ENCODE peak calls at places on chromosomes 4 and X, in ten cellular contexts. H, A, C, R, J, B, V, E, U and W are unnamed samples.

GRCh38 chr4:132683957-132684356 is 465.1 kb upstream of the PCDH10 start:
- DNase-seq in H (peak; percentile 9), A (no peak), C (peak; percentile 41), R (no peak), J (no peak), B (no peak), V (no peak), E (no peak), U (no peak), W (no peak)

GRCh38 chr4:45345551-45345950 is 619.2 kb upstream of the GNPDA2 start:
- DNase-seq in H (no peak), A (no peak), C (no peak), R (no peak), J (no peak), B (no peak), V (no peak), E (no peak), U (no peak), W (no peak)

GRCh38 chr4:41542526-41543270 is 4.7 kb downstream of the LIMCH1 start:
- DNase-seq in H (peak; percentile 76), A (no peak), C (no peak), R (no peak), J (no peak), B (no peak), V (no peak), E (no peak), U (no peak), W (no peak)

GRCh38 chr4:48944659-48945290 is 38.2 kb upstream of the OCIAD2 start:
- DNase-seq in H (peak; percentile 73), A (peak; percentile 61), C (peak; percentile 68), R (no peak), J (peak; percentile 64), B (peak; percentile 19), V (no peak), E (no peak), U (no peak), W (no peak)

GRCh38 chr4:52824603-52825310 is 37.4 kb upstream of the RASL11B start:
- DNase-seq in H (no peak), A (no peak), C (no peak), R (no peak), J (no peak), B (no peak), V (no peak), E (no peak), U (peak; percentile 69), W (no peak)

GRCh38 chr4:38512840-38513239 is 151.2 kb upstream of the KLF3 start:
- DNase-seq in H (no peak), A (peak; percentile 25), C (no peak), R (no peak), J (no peak), B (no peak), V (no peak), E (no peak), U (no peak), W (no peak)

GRCh38 chrX:126655061-126655460 is 102.4 kb upstream of the DCAF12L1 start:
- DNase-seq in H (peak; percentile 57), A (no peak), C (no peak), R (no peak), J (no peak), B (no peak), V (no peak), E (no peak), U (no peak), W (no peak)

GRCh38 chr4:185888676-185889075 is 76.7 kb upstream of the SORBS2 start:
- DNase-seq in H (no peak), A (no peak), C (no peak), R (no peak), J (no peak), B (no peak), V (no peak), E (no peak), U (no peak), W (no peak)

GRCh38 chrX:20135956-20136355 is 5.7 kb downstream of the EIF1AX start:
- DNase-seq in H (no peak), A (no peak), C (no peak), R (no peak), J (no peak), B (no peak), V (no peak), E (no peak), U (no peak), W (no peak)

GRCh38 chr4:184844742-184845141 is 19.0 kb upstream of the ACSL1 start:
- DNase-seq in H (no peak), A (no peak), C (no peak), R (no peak), J (no peak), B (no peak), V (no peak), E (no peak), U (no peak), W (no peak)

GRCh38 chrX:37599735-37600134 is 28.3 kb downstream of the LANCL3 start:
- DNase-seq in H (peak; percentile 43), A (no peak), C (peak; percentile 32), R (no peak), J (no peak), B (no peak), V (no peak), E (no peak), U (no peak), W (no peak)

GRCh38 chr4:39855909-39856512 is 121.7 kb downstream of the PDS5A start:
- DNase-seq in H (peak; percentile 17), A (no peak), C (peak; percentile 26), R (no peak), J (no peak), B (no peak), V (no peak), E (no peak), U (no peak), W (no peak)

GRCh38 chr4:153438916-153439756 is 27.0 kb upstream of the TMEM131L start:
- DNase-seq in H (no peak), A (no peak), C (peak; percentile 50), R (no peak), J (no peak), B (peak; percentile 25), V (no peak), E (peak; percentile 12), U (no peak), W (no peak)

GRCh38 chr4:1501754-1502500 is 95.7 kb upstream of the NKX1-1 start:
- DNase-seq in H (no peak), A (peak; percentile 16), C (no peak), R (no peak), J (peak; percentile 35), B (no peak), V (no peak), E (no peak), U (peak; percentile 34), W (no peak)

GRCh38 chrX:85114776-85115175 is 111.1 kb downstream of the APOOL start:
- DNase-seq in H (peak; percentile 7), A (no peak), C (no peak), R (no peak), J (no peak), B (no peak), V (no peak), E (no peak), U (no peak), W (no peak)

GRCh38 chr4:126627255-126627654 is 1005.5 kb upstream of the INTU start:
- DNase-seq in H (peak; percentile 63), A (peak; percentile 34), C (peak; percentile 57), R (no peak), J (no peak), B (no peak), V (no peak), E (no peak), U (no peak), W (no peak)

GRCh38 chr4:82429728-82430192 is 502 bp downstream of the HNRNPDL start:
- DNase-seq in H (no peak), A (no peak), C (peak; percentile 84), R (no peak), J (no peak), B (peak; percentile 69), V (no peak), E (no peak), U (no peak), W (no peak)

GRCh38 chr4:80171251-80171650 is 26.1 kb upstream of the PRDM8 start:
- DNase-seq in H (no peak), A (no peak), C (no peak), R (no peak), J (no peak), B (no peak), V (no peak), E (no peak), U (no peak), W (no peak)

GRCh38 chr4:184444953-184445309 is 29.4 kb downstream of the IRF2 start:
- DNase-seq in H (no peak), A (no peak), C (peak; percentile 71), R (peak; percentile 34), J (peak; percentile 65), B (peak; percentile 11), V (peak; percentile 68), E (no peak), U (peak; percentile 34), W (peak; percentile 74)

GRCh38 chrX:77087529-77088169 is 359.5 kb upstream of the FGF16 start:
- DNase-seq in H (peak; percentile 39), A (no peak), C (no peak), R (no peak), J (no peak), B (no peak), V (peak; percentile 48), E (no peak), U (no peak), W (no peak)

GRCh38 chrX:19121898-19122640 is at the start of gene ADGRG2:
- DNase-seq in H (peak; percentile 30), A (peak; percentile 47), C (no peak), R (peak; percentile 4), J (no peak), B (no peak), V (peak; percentile 58), E (no peak), U (peak; percentile 60), W (no peak)